ENCODE peak calls at places on chromosomes 13 and 19, in seven cellular contexts. One of them, this sample, is unnamed.
A peak's percentile ranks its signal among the peaks of the same experiment; 100 is the strongest.

GRCh38 chr13:43831088-43831487 is 44.3 kb upstream of the ENOX1 start:
- DNase-seq in transverse colon: no peak
- DNase-seq in fibroblast of mammary gland: peak; percentile 85
- DNase-seq in mammary epithelial cell: peak; percentile 16
- DNase-seq in activated T-cell treated with anti-CD3 and anti-CD28 coated beads, Interleukin-2, amount 50 U/mL, for 4 hours: no peak
- DNase-seq in adrenal gland: no peak
- DNase-seq in activated CD4-positive, alpha-beta T cell treated with anti-CD3 and anti-CD28 coated beads for 24 hours: no peak
- DNase-seq in this sample: no peak

GRCh38 chr19:14021474-14021873 is 6.5 kb upstream of the RLN3 start:
- DNase-seq in activated T-cell treated with anti-CD3 and anti-CD28 coated beads, Interleukin-2, amount 50 U/mL, for 4 hours: no peak
- DNase-seq in activated CD4-positive, alpha-beta T cell treated with anti-CD3 and anti-CD28 coated beads for 24 hours: no peak
- DNase-seq in fibroblast of mammary gland: no peak
- DNase-seq in adrenal gland: no peak
- DNase-seq in transverse colon: no peak
- DNase-seq in mammary epithelial cell: no peak
- DNase-seq in this sample: no peak

GRCh38 chr13:23588576-23589141 is 18.4 kb downstream of the TNFRSF19 start:
- DNase-seq in transverse colon: no peak
- DNase-seq in adrenal gland: no peak
- DNase-seq in activated CD4-positive, alpha-beta T cell treated with anti-CD3 and anti-CD28 coated beads for 24 hours: no peak
- DNase-seq in mammary epithelial cell: no peak
- DNase-seq in fibroblast of mammary gland: no peak
- DNase-seq in activated T-cell treated with anti-CD3 and anti-CD28 coated beads, Interleukin-2, amount 50 U/mL, for 4 hours: no peak
- DNase-seq in this sample: no peak

GRCh38 chr19:1239796-1240737 is 1.5 kb upstream of the ATP5F1D start:
- DNase-seq in activated CD4-positive, alpha-beta T cell treated with anti-CD3 and anti-CD28 coated beads for 24 hours: peak; percentile 90
- DNase-seq in activated T-cell treated with anti-CD3 and anti-CD28 coated beads, Interleukin-2, amount 50 U/mL, for 4 hours: peak; percentile 98
- DNase-seq in transverse colon: peak; percentile 88
- DNase-seq in adrenal gland: peak; percentile 89
- DNase-seq in mammary epithelial cell: peak; percentile 70
- DNase-seq in fibroblast of mammary gland: peak; percentile 90
- DNase-seq in this sample: no peak

GRCh38 chr19:41431426-41432386 is 4.5 kb upstream of the B3GNT8 start:
- DNase-seq in mammary epithelial cell: peak; percentile 25
- DNase-seq in activated T-cell treated with anti-CD3 and anti-CD28 coated beads, Interleukin-2, amount 50 U/mL, for 4 hours: no peak
- DNase-seq in transverse colon: no peak
- DNase-seq in adrenal gland: peak; percentile 84
- DNase-seq in fibroblast of mammary gland: peak; percentile 48
- DNase-seq in activated CD4-positive, alpha-beta T cell treated with anti-CD3 and anti-CD28 coated beads for 24 hours: no peak
- DNase-seq in this sample: no peak

GRCh38 chr13:73367886-73368285 is 309.1 kb downstream of the KLF5 start:
- DNase-seq in mammary epithelial cell: no peak
- DNase-seq in transverse colon: no peak
- DNase-seq in adrenal gland: no peak
- DNase-seq in activated T-cell treated with anti-CD3 and anti-CD28 coated beads, Interleukin-2, amount 50 U/mL, for 4 hours: no peak
- DNase-seq in activated CD4-positive, alpha-beta T cell treated with anti-CD3 and anti-CD28 coated beads for 24 hours: no peak
- DNase-seq in fibroblast of mammary gland: no peak
- DNase-seq in this sample: no peak

GRCh38 chr13:99258946-99259345 is 767 bp upstream of the GPR18 start:
- DNase-seq in fibroblast of mammary gland: no peak
- DNase-seq in transverse colon: no peak
- DNase-seq in activated CD4-positive, alpha-beta T cell treated with anti-CD3 and anti-CD28 coated beads for 24 hours: no peak
- DNase-seq in mammary epithelial cell: no peak
- DNase-seq in activated T-cell treated with anti-CD3 and anti-CD28 coated beads, Interleukin-2, amount 50 U/mL, for 4 hours: no peak
- DNase-seq in adrenal gland: no peak
- DNase-seq in this sample: no peak

GRCh38 chr13:91384891-91385290 is 13.5 kb upstream of the GPC5 start:
- DNase-seq in transverse colon: no peak
- DNase-seq in fibroblast of mammary gland: no peak
- DNase-seq in activated T-cell treated with anti-CD3 and anti-CD28 coated beads, Interleukin-2, amount 50 U/mL, for 4 hours: no peak
- DNase-seq in activated CD4-positive, alpha-beta T cell treated with anti-CD3 and anti-CD28 coated beads for 24 hours: no peak
- DNase-seq in adrenal gland: no peak
- DNase-seq in mammary epithelial cell: no peak
- DNase-seq in this sample: no peak

GRCh38 chr13:113458218-113459065 is 5.2 kb upstream of the ADPRHL1 start:
- DNase-seq in fibroblast of mammary gland: peak; percentile 16
- DNase-seq in mammary epithelial cell: no peak
- DNase-seq in transverse colon: no peak
- DNase-seq in activated CD4-positive, alpha-beta T cell treated with anti-CD3 and anti-CD28 coated beads for 24 hours: no peak
- DNase-seq in adrenal gland: no peak
- DNase-seq in activated T-cell treated with anti-CD3 and anti-CD28 coated beads, Interleukin-2, amount 50 U/mL, for 4 hours: no peak
- DNase-seq in this sample: no peak

GRCh38 chr19:46211201-46211881 is 18.2 kb upstream of the IGFL1 start:
- DNase-seq in activated T-cell treated with anti-CD3 and anti-CD28 coated beads, Interleukin-2, amount 50 U/mL, for 4 hours: no peak
- DNase-seq in adrenal gland: no peak
- DNase-seq in activated CD4-positive, alpha-beta T cell treated with anti-CD3 and anti-CD28 coated beads for 24 hours: no peak
- DNase-seq in mammary epithelial cell: peak; percentile 89
- DNase-seq in transverse colon: no peak
- DNase-seq in fibroblast of mammary gland: no peak
- DNase-seq in this sample: peak; percentile 89

GRCh38 chr19:2150794-2151338 is 500 bp downstream of the AP3D1 start:
- DNase-seq in mammary epithelial cell: peak; percentile 14
- DNase-seq in activated CD4-positive, alpha-beta T cell treated with anti-CD3 and anti-CD28 coated beads for 24 hours: no peak
- DNase-seq in activated T-cell treated with anti-CD3 and anti-CD28 coated beads, Interleukin-2, amount 50 U/mL, for 4 hours: no peak
- DNase-seq in transverse colon: peak; percentile 35
- DNase-seq in fibroblast of mammary gland: no peak
- DNase-seq in adrenal gland: peak; percentile 46
- DNase-seq in this sample: no peak

GRCh38 chr13:44188257-44188656 is 185.4 kb upstream of the SERP2 start:
- DNase-seq in adrenal gland: no peak
- DNase-seq in activated T-cell treated with anti-CD3 and anti-CD28 coated beads, Interleukin-2, amount 50 U/mL, for 4 hours: no peak
- DNase-seq in mammary epithelial cell: peak; percentile 94
- DNase-seq in transverse colon: no peak
- DNase-seq in activated CD4-positive, alpha-beta T cell treated with anti-CD3 and anti-CD28 coated beads for 24 hours: no peak
- DNase-seq in fibroblast of mammary gland: peak; percentile 76
- DNase-seq in this sample: no peak

GRCh38 chr13:27965343-27965739 is 3.8 kb downstream of the CDX2 start:
- DNase-seq in activated CD4-positive, alpha-beta T cell treated with anti-CD3 and anti-CD28 coated beads for 24 hours: no peak
- DNase-seq in mammary epithelial cell: no peak
- DNase-seq in adrenal gland: no peak
- DNase-seq in activated T-cell treated with anti-CD3 and anti-CD28 coated beads, Interleukin-2, amount 50 U/mL, for 4 hours: no peak
- DNase-seq in fibroblast of mammary gland: no peak
- DNase-seq in transverse colon: no peak
- DNase-seq in this sample: no peak

GRCh38 chr13:40026174-40026585 is 370.7 kb downstream of the COG6 start:
- DNase-seq in fibroblast of mammary gland: peak; percentile 42
- DNase-seq in transverse colon: no peak
- DNase-seq in activated T-cell treated with anti-CD3 and anti-CD28 coated beads, Interleukin-2, amount 50 U/mL, for 4 hours: peak; percentile 45
- DNase-seq in mammary epithelial cell: peak; percentile 73
- DNase-seq in adrenal gland: no peak
- DNase-seq in activated CD4-positive, alpha-beta T cell treated with anti-CD3 and anti-CD28 coated beads for 24 hours: peak; percentile 33
- DNase-seq in this sample: no peak

GRCh38 chr13:44969858-44970484 is 19.3 kb downstream of the NUFIP1 start:
- DNase-seq in transverse colon: no peak
- DNase-seq in activated CD4-positive, alpha-beta T cell treated with anti-CD3 and anti-CD28 coated beads for 24 hours: no peak
- DNase-seq in activated T-cell treated with anti-CD3 and anti-CD28 coated beads, Interleukin-2, amount 50 U/mL, for 4 hours: no peak
- DNase-seq in mammary epithelial cell: peak; percentile 28
- DNase-seq in fibroblast of mammary gland: peak; percentile 70
- DNase-seq in adrenal gland: no peak
- DNase-seq in this sample: peak; percentile 28

GRCh38 chr13:46553886-46554855 is 1.2 kb downstream of the LRCH1 start:
- DNase-seq in adrenal gland: peak; percentile 72
- DNase-seq in activated T-cell treated with anti-CD3 and anti-CD28 coated beads, Interleukin-2, amount 50 U/mL, for 4 hours: peak; percentile 55
- DNase-seq in activated CD4-positive, alpha-beta T cell treated with anti-CD3 and anti-CD28 coated beads for 24 hours: peak; percentile 56
- DNase-seq in fibroblast of mammary gland: peak; percentile 84
- DNase-seq in mammary epithelial cell: peak; percentile 89
- DNase-seq in transverse colon: peak; percentile 78
- DNase-seq in this sample: no peak

GRCh38 chr19:28283592-28283991 is 929.4 kb downstream of the UQCRFS1 start:
- DNase-seq in mammary epithelial cell: no peak
- DNase-seq in activated T-cell treated with anti-CD3 and anti-CD28 coated beads, Interleukin-2, amount 50 U/mL, for 4 hours: no peak
- DNase-seq in transverse colon: no peak
- DNase-seq in activated CD4-positive, alpha-beta T cell treated with anti-CD3 and anti-CD28 coated beads for 24 hours: no peak
- DNase-seq in fibroblast of mammary gland: no peak
- DNase-seq in adrenal gland: no peak
- DNase-seq in this sample: no peak

GRCh38 chr19:4652075-4652474 is 12.8 kb downstream of the TNFAIP8L1 start:
- DNase-seq in mammary epithelial cell: no peak
- DNase-seq in fibroblast of mammary gland: no peak
- DNase-seq in activated CD4-positive, alpha-beta T cell treated with anti-CD3 and anti-CD28 coated beads for 24 hours: no peak
- DNase-seq in transverse colon: no peak
- DNase-seq in activated T-cell treated with anti-CD3 and anti-CD28 coated beads, Interleukin-2, amount 50 U/mL, for 4 hours: no peak
- DNase-seq in adrenal gland: no peak
- DNase-seq in this sample: no peak

GRCh38 chr13:114166381-114167131 is 12.5 kb upstream of the CFAP97D2 start:
- DNase-seq in transverse colon: no peak
- DNase-seq in adrenal gland: no peak
- DNase-seq in activated CD4-positive, alpha-beta T cell treated with anti-CD3 and anti-CD28 coated beads for 24 hours: no peak
- DNase-seq in activated T-cell treated with anti-CD3 and anti-CD28 coated beads, Interleukin-2, amount 50 U/mL, for 4 hours: no peak
- DNase-seq in fibroblast of mammary gland: no peak
- DNase-seq in mammary epithelial cell: no peak
- DNase-seq in this sample: no peak

GRCh38 chr13:96898212-96898611 is 96.1 kb downstream of the OXGR1 start:
- DNase-seq in adrenal gland: no peak
- DNase-seq in activated CD4-positive, alpha-beta T cell treated with anti-CD3 and anti-CD28 coated beads for 24 hours: no peak
- DNase-seq in transverse colon: no peak
- DNase-seq in mammary epithelial cell: peak; percentile 2
- DNase-seq in fibroblast of mammary gland: peak; percentile 80
- DNase-seq in activated T-cell treated with anti-CD3 and anti-CD28 coated beads, Interleukin-2, amount 50 U/mL, for 4 hours: no peak
- DNase-seq in this sample: no peak

GRCh38 chr13:112442483-112443090 is 66.4 kb downstream of the SPACA7 start:
- DNase-seq in transverse colon: no peak
- DNase-seq in adrenal gland: no peak
- DNase-seq in activated T-cell treated with anti-CD3 and anti-CD28 coated beads, Interleukin-2, amount 50 U/mL, for 4 hours: no peak
- DNase-seq in fibroblast of mammary gland: no peak
- DNase-seq in mammary epithelial cell: peak; percentile 4
- DNase-seq in activated CD4-positive, alpha-beta T cell treated with anti-CD3 and anti-CD28 coated beads for 24 hours: no peak
- DNase-seq in this sample: no peak

GRCh38 chr13:33347866-33348265 is 62.3 kb upstream of the STARD13 start:
- DNase-seq in mammary epithelial cell: no peak
- DNase-seq in activated T-cell treated with anti-CD3 and anti-CD28 coated beads, Interleukin-2, amount 50 U/mL, for 4 hours: no peak
- DNase-seq in activated CD4-positive, alpha-beta T cell treated with anti-CD3 and anti-CD28 coated beads for 24 hours: no peak
- DNase-seq in fibroblast of mammary gland: no peak
- DNase-seq in transverse colon: no peak
- DNase-seq in adrenal gland: no peak
- DNase-seq in this sample: no peak

GRCh38 chr19:33921165-33921564 is 124.5 kb downstream of the KCTD15 start:
- DNase-seq in fibroblast of mammary gland: no peak
- DNase-seq in activated T-cell treated with anti-CD3 and anti-CD28 coated beads, Interleukin-2, amount 50 U/mL, for 4 hours: no peak
- DNase-seq in activated CD4-positive, alpha-beta T cell treated with anti-CD3 and anti-CD28 coated beads for 24 hours: no peak
- DNase-seq in mammary epithelial cell: no peak
- DNase-seq in transverse colon: no peak
- DNase-seq in adrenal gland: no peak
- DNase-seq in this sample: no peak

GRCh38 chr13:77729502-77730221 is 32.2 kb downstream of the SLAIN1 start:
- DNase-seq in fibroblast of mammary gland: no peak
- DNase-seq in activated T-cell treated with anti-CD3 and anti-CD28 coated beads, Interleukin-2, amount 50 U/mL, for 4 hours: no peak
- DNase-seq in transverse colon: no peak
- DNase-seq in mammary epithelial cell: no peak
- DNase-seq in activated CD4-positive, alpha-beta T cell treated with anti-CD3 and anti-CD28 coated beads for 24 hours: no peak
- DNase-seq in adrenal gland: no peak
- DNase-seq in this sample: no peak

GRCh38 chr13:78430166-78430791 is 173.1 kb downstream of the POU4F1 start:
- DNase-seq in mammary epithelial cell: no peak
- DNase-seq in transverse colon: no peak
- DNase-seq in fibroblast of mammary gland: no peak
- DNase-seq in activated T-cell treated with anti-CD3 and anti-CD28 coated beads, Interleukin-2, amount 50 U/mL, for 4 hours: no peak
- DNase-seq in activated CD4-positive, alpha-beta T cell treated with anti-CD3 and anti-CD28 coated beads for 24 hours: no peak
- DNase-seq in adrenal gland: no peak
- DNase-seq in this sample: peak; percentile 54

GRCh38 chr13:39684531-39685137 is 29.2 kb downstream of the COG6 start:
- DNase-seq in mammary epithelial cell: peak; percentile 16
- DNase-seq in activated CD4-positive, alpha-beta T cell treated with anti-CD3 and anti-CD28 coated beads for 24 hours: no peak
- DNase-seq in activated T-cell treated with anti-CD3 and anti-CD28 coated beads, Interleukin-2, amount 50 U/mL, for 4 hours: no peak
- DNase-seq in adrenal gland: no peak
- DNase-seq in fibroblast of mammary gland: peak; percentile 64
- DNase-seq in transverse colon: no peak
- DNase-seq in this sample: no peak

GRCh38 chr13:49098198-49098597 is 121.9 kb upstream of the MLNR start:
- DNase-seq in adrenal gland: peak; percentile 38
- DNase-seq in activated T-cell treated with anti-CD3 and anti-CD28 coated beads, Interleukin-2, amount 50 U/mL, for 4 hours: no peak
- DNase-seq in fibroblast of mammary gland: peak; percentile 98
- DNase-seq in activated CD4-positive, alpha-beta T cell treated with anti-CD3 and anti-CD28 coated beads for 24 hours: no peak
- DNase-seq in mammary epithelial cell: peak; percentile 94
- DNase-seq in transverse colon: no peak
- DNase-seq in this sample: no peak

GRCh38 chr13:77305276-77305675 is 21.6 kb downstream of the MYCBP2 start:
- DNase-seq in transverse colon: no peak
- DNase-seq in fibroblast of mammary gland: no peak
- DNase-seq in activated CD4-positive, alpha-beta T cell treated with anti-CD3 and anti-CD28 coated beads for 24 hours: no peak
- DNase-seq in adrenal gland: no peak
- DNase-seq in activated T-cell treated with anti-CD3 and anti-CD28 coated beads, Interleukin-2, amount 50 U/mL, for 4 hours: no peak
- DNase-seq in mammary epithelial cell: no peak
- DNase-seq in this sample: no peak

GRCh38 chr13:62838891-62839290 is 1423.2 kb upstream of the PCDH20 start:
- DNase-seq in mammary epithelial cell: no peak
- DNase-seq in fibroblast of mammary gland: no peak
- DNase-seq in adrenal gland: no peak
- DNase-seq in activated CD4-positive, alpha-beta T cell treated with anti-CD3 and anti-CD28 coated beads for 24 hours: no peak
- DNase-seq in transverse colon: no peak
- DNase-seq in activated T-cell treated with anti-CD3 and anti-CD28 coated beads, Interleukin-2, amount 50 U/mL, for 4 hours: no peak
- DNase-seq in this sample: no peak

GRCh38 chr19:15937771-15938170 is 3.4 kb upstream of the CYP4F11 start:
- DNase-seq in fibroblast of mammary gland: no peak
- DNase-seq in activated CD4-positive, alpha-beta T cell treated with anti-CD3 and anti-CD28 coated beads for 24 hours: no peak
- DNase-seq in transverse colon: no peak
- DNase-seq in mammary epithelial cell: no peak
- DNase-seq in activated T-cell treated with anti-CD3 and anti-CD28 coated beads, Interleukin-2, amount 50 U/mL, for 4 hours: no peak
- DNase-seq in adrenal gland: no peak
- DNase-seq in this sample: no peak

This sample was measured in iPS DF 19.7.